ENCODE peak calls at places on chromosome 19, in six cellular contexts. L is body of pancreas, G is EL, M is AG04449, X is NCI-H1092, N is SHP77. F is an unnamed sample.

GRCh38 chr19:50226536-50226935 is 23.1 kb downstream of the MYH14 start:
- DNase-seq in M (no peak), G (no peak), L (no peak), X (no peak), N (no peak), F (no peak)

GRCh38 chr19:52453324-52454094 is at the start of gene ZNF578:
- DNase-seq in G (peak; percentile 87), X (peak; percentile 55), N (no peak), L (peak; percentile 49), M (peak; percentile 12), F (peak; percentile 95)

GRCh38 chr19:3818479-3818878 is 32.3 kb upstream of the MATK start:
- DNase-seq in M (no peak), X (no peak), G (peak; percentile 48), L (no peak), N (no peak), F (peak; percentile 25)

GRCh38 chr19:36574762-36575161 is 1.7 kb upstream of the ZNF529 start:
- DNase-seq in X (no peak), L (no peak), M (no peak), G (no peak), N (no peak), F (no peak)

GRCh38 chr19:1846517-1847205 is 1.6 kb downstream of the REXO1 start:
- DNase-seq in N (no peak), X (no peak), M (no peak), L (no peak), G (no peak), F (no peak)

GRCh38 chr19:16078759-16079707 is 2.7 kb downstream of the TPM4 start:
- DNase-seq in N (peak; percentile 31), M (peak; percentile 95), L (peak; percentile 58), X (no peak), G (peak; percentile 97), F (peak; percentile 97)

GRCh38 chr19:58330458-58330857 is 3.7 kb downstream of the ZSCAN22 start:
- DNase-seq in X (no peak), G (peak; percentile 64), M (no peak), L (no peak), N (no peak), F (peak; percentile 73)

GRCh38 chr19:52291781-52292180 is 5.2 kb upstream of the ZNF480 start:
- DNase-seq in X (no peak), G (no peak), N (no peak), M (no peak), L (no peak), F (no peak)

GRCh38 chr19:16202320-16203255 is 4.9 kb downstream of the AP1M1 start:
- DNase-seq in X (no peak), N (no peak), G (no peak), M (no peak), L (no peak), F (peak; percentile 67)

GRCh38 chr19:4597975-4598671 is 38.6 kb upstream of the SEMA6B start:
- DNase-seq in L (no peak), M (no peak), X (no peak), G (peak; percentile 57), N (no peak), F (peak; percentile 13)

GRCh38 chr19:16938211-16938610 is 49.4 kb downstream of the F2RL3 start:
- DNase-seq in G (no peak), X (no peak), L (no peak), N (no peak), M (no peak), F (no peak)

GRCh38 chr19:11265785-11266236 is 3.5 kb upstream of the DOCK6 start:
- DNase-seq in G (no peak), L (peak; percentile 93), M (no peak), X (no peak), N (peak; percentile 90), F (peak; percentile 81)

GRCh38 chr19:32373614-32374295 is 28.3 kb downstream of the ZNF507 start:
- DNase-seq in M (peak; percentile 98), G (peak; percentile 98), N (peak; percentile 86), L (peak; percentile 77), X (no peak), F (peak; percentile 97)

GRCh38 chr19:45901432-45901903 is 945 bp downstream of the MYPOP start:
- DNase-seq in L (peak; percentile 55), M (no peak), N (peak; percentile 26), X (no peak), G (peak; percentile 23), F (peak; percentile 72)

GRCh38 chr19:32339988-32340874 is 5.2 kb upstream of the ZNF507 start:
- DNase-seq in M (no peak), G (peak; percentile 47), L (peak; percentile 73), X (no peak), N (peak; percentile 30), F (peak; percentile 71)

GRCh38 chr19:54035215-54036178 is 28.2 kb downstream of the VSTM1 start:
- DNase-seq in X (no peak), M (peak; percentile 29), N (no peak), G (peak; percentile 87), L (no peak), F (peak; percentile 95)

GRCh38 chr19:7788933-7789323 is 25.9 kb downstream of the CLEC4M start:
- DNase-seq in G (no peak), M (no peak), N (no peak), L (no peak), X (no peak), F (no peak)

GRCh38 chr19:56678205-56678604 is 6.6 kb upstream of the ZNF835 start:
- DNase-seq in M (no peak), N (no peak), X (no peak), L (no peak), G (no peak), F (no peak)

GRCh38 chr19:38394488-38394887 is 6.0 kb downstream of the SPRED3 start:
- DNase-seq in L (no peak), G (no peak), X (no peak), M (no peak), N (no peak), F (peak; percentile 50)

GRCh38 chr19:15466851-15467733 is 2.7 kb upstream of the RASAL3 start:
- DNase-seq in G (peak; percentile 43), M (no peak), X (no peak), L (no peak), N (peak; percentile 10), F (peak; percentile 25)

GRCh38 chr19:7500811-7501450 is 12.1 kb upstream of the PEX11G start:
- DNase-seq in M (no peak), G (peak; percentile 62), N (peak; percentile 81), X (peak; percentile 71), L (peak; percentile 62), F (peak; percentile 68)

GRCh38 chr19:29531458-29532025 is 5.7 kb downstream of the VSTM2B start:
- DNase-seq in N (no peak), X (no peak), G (no peak), M (no peak), L (no peak), F (no peak)

GRCh38 chr19:14072535-14073231 is at the start of gene MISP3:
- DNase-seq in L (peak; percentile 89), N (peak; percentile 64), X (peak; percentile 23), G (peak; percentile 52), M (no peak), F (no peak)

GRCh38 chr19:45577111-45577905 is 7.3 kb downstream of the OPA3 start:
- DNase-seq in N (no peak), X (no peak), G (peak; percentile 92), L (peak; percentile 75), M (peak; percentile 53), F (peak; percentile 89)

GRCh38 chr19:46598372-46598917 is 2.7 kb upstream of the CALM3 start:
- DNase-seq in L (no peak), X (no peak), M (no peak), G (no peak), N (no peak), F (no peak)

GRCh38 chr19:48330012-48330681 is 4.8 kb downstream of the EMP3 start:
- DNase-seq in M (no peak), X (peak; percentile 83), G (no peak), L (peak; percentile 88), N (peak; percentile 95), F (no peak)

GRCh38 chr19:43439183-43440063 is 24.7 kb downstream of the TEX101 start:
- DNase-seq in N (no peak), G (peak; percentile 56), M (no peak), L (no peak), X (no peak), F (peak; percentile 48)

GRCh38 chr19:4327877-4328242 is 10.8 kb downstream of the STAP2 start:
- DNase-seq in M (no peak), G (no peak), L (no peak), X (no peak), N (no peak), F (no peak)

GRCh38 chr19:33613601-33614000 is 8.2 kb upstream of the CHST8 start:
- DNase-seq in G (no peak), N (no peak), L (no peak), M (no peak), X (no peak), F (no peak)

GRCh38 chr19:31496076-31496475 is 146.8 kb upstream of the TSHZ3 start:
- DNase-seq in G (no peak), X (no peak), N (no peak), L (no peak), M (no peak), F (no peak)

GRCh38 chr19:40006273-40006691 is 9.4 kb downstream of the ZNF546 start:
- DNase-seq in L (no peak), G (peak; percentile 92), N (no peak), M (peak; percentile 37), X (no peak), F (peak; percentile 87)

GRCh38 chr19:32421589-32422361 is 16.2 kb downstream of the DPY19L3 start:
- DNase-seq in G (no peak), N (no peak), X (no peak), M (no peak), L (no peak), F (no peak)

GRCh38 chr19:33400856-33401682 is 27.6 kb downstream of the CEBPG start:
- DNase-seq in G (no peak), M (no peak), L (peak; percentile 15), N (no peak), X (no peak), F (no peak)

GRCh38 chr19:50319156-50319555 is 10.0 kb downstream of the KCNC3 start:
- DNase-seq in X (no peak), G (no peak), M (no peak), L (no peak), N (no peak), F (no peak)

GRCh38 chr19:45508681-45508930 is 1.3 kb downstream of the VASP start:
- DNase-seq in L (no peak), M (no peak), X (no peak), N (no peak), G (peak; percentile 38), F (no peak)

GRCh38 chr19:6947745-6948144 is 60.4 kb downstream of the ADGRE1 start:
- DNase-seq in X (no peak), L (no peak), N (no peak), G (peak; percentile 73), M (no peak), F (peak; percentile 30)

GRCh38 chr19:40502647-40503046 is 35.8 kb downstream of the SPTBN4 start:
- DNase-seq in X (no peak), N (peak; percentile 26), L (peak; percentile 38), G (no peak), M (no peak), F (peak; percentile 7)

GRCh38 chr19:17405250-17406038 is at the start of gene BST2:
- DNase-seq in G (peak; percentile 93), N (peak; percentile 76), M (no peak), X (no peak), L (peak; percentile 53), F (no peak)

GRCh38 chr19:40791349-40791748 is 7.6 kb upstream of the EGLN2 start:
- DNase-seq in M (no peak), X (no peak), L (no peak), N (no peak), G (no peak), F (no peak)